ENCODE peak calls at places on chromosomes 11 and 22, in seven cellular contexts. P, X, E, T, S, I and Z are unnamed samples.

GRCh38 chr11:118219244-118219643 is 5.6 kb downstream of the JAML start:
- DNase-seq in X (no peak), S (peak; percentile 65), I (no peak), T (no peak), P (no peak), E (no peak), Z (no peak)

GRCh38 chr11:57491371-57492061 is 24.0 kb downstream of the SLC43A1 start:
- DNase-seq in X (peak; percentile 73), I (peak; percentile 90), T (no peak), S (peak; percentile 38), P (no peak), E (peak; percentile 76), Z (no peak)

GRCh38 chr11:22923561-22923960 is 63.3 kb upstream of the CCDC179 start:
- DNase-seq in X (no peak), E (no peak), P (no peak), T (no peak), S (no peak), I (no peak), Z (no peak)

GRCh38 chr11:22340803-22341581 is 2.8 kb downstream of the SLC17A6 start:
- DNase-seq in X (no peak), E (no peak), S (no peak), P (no peak), T (no peak), I (peak; percentile 77), Z (no peak)

GRCh38 chr11:126394036-126394435 is 38.5 kb downstream of the ST3GAL4 start:
- DNase-seq in E (no peak), I (no peak), P (no peak), S (no peak), T (no peak), X (no peak), Z (no peak)

GRCh38 chr11:441418-442274 is at the start of gene ANO9:
- DNase-seq in X (peak; percentile 68), P (no peak), I (peak; percentile 77), S (peak; percentile 39), T (no peak), E (peak; percentile 77), Z (no peak)

GRCh38 chr11:76030286-76030685 is 176.0 kb downstream of the WNT11 start:
- DNase-seq in I (no peak), S (peak; percentile 54), P (no peak), E (no peak), X (no peak), T (no peak), Z (peak; percentile 89)

GRCh38 chr11:132895340-132895739 is 637.0 kb downstream of the OPCML start:
- DNase-seq in X (no peak), E (no peak), I (no peak), T (no peak), P (no peak), S (no peak), Z (no peak)

GRCh38 chr11:66070604-66071325 is 693 bp downstream of the PACS1 start:
- DNase-seq in X (peak; percentile 74), E (peak; percentile 63), I (peak; percentile 71), T (no peak), S (no peak), P (no peak), Z (no peak)

GRCh38 chr11:94493146-94493442 is 550 bp downstream of the MRE11 start:
- DNase-seq in T (no peak), S (no peak), E (no peak), X (no peak), P (no peak), I (no peak), Z (no peak)

GRCh38 chr11:104581246-104581980 is 316.8 kb downstream of the CASP12 start:
- DNase-seq in T (no peak), E (no peak), I (no peak), S (no peak), X (no peak), P (no peak), Z (no peak)

GRCh38 chr11:110478410-110478809 is 48.7 kb downstream of the FDX1 start:
- DNase-seq in S (no peak), T (no peak), I (peak; percentile 88), P (no peak), E (peak; percentile 57), X (no peak), Z (no peak)

GRCh38 chr11:8871283-8871775 is 39.7 kb upstream of the AKIP1 start:
- DNase-seq in S (peak; percentile 26), X (peak; percentile 85), T (peak; percentile 16), P (no peak), E (no peak), I (peak; percentile 66), Z (no peak)

GRCh38 chr22:39959640-39960447 is at the start of gene TMA7B:
- DNase-seq in S (no peak), P (no peak), T (no peak), X (peak; percentile 52), I (no peak), E (peak; percentile 52), Z (no peak)

GRCh38 chr11:56750190-56750589 is 1.7 kb upstream of the OR9G4 start:
- DNase-seq in I (no peak), P (no peak), E (no peak), X (no peak), S (peak; percentile 23), T (no peak), Z (no peak)

GRCh38 chr11:22479133-22479690 is 141.0 kb downstream of the SLC17A6 start:
- DNase-seq in I (no peak), S (no peak), P (no peak), T (no peak), E (no peak), X (no peak), Z (no peak)

GRCh38 chr11:30992513-30992849 is 377.1 kb downstream of the DCDC1 start:
- DNase-seq in E (no peak), T (no peak), P (no peak), S (peak; percentile 43), I (no peak), X (no peak), Z (no peak)

GRCh38 chr11:34105957-34106504 is 602 bp downstream of the NAT10 start:
- DNase-seq in X (peak; percentile 21), I (no peak), P (no peak), S (peak; percentile 6), E (peak; percentile 54), T (no peak), Z (peak; percentile 0)

GRCh38 chr11:102990145-102990544 is 34.6 kb upstream of the MMP13 start:
- DNase-seq in I (no peak), E (no peak), P (no peak), S (no peak), X (no peak), T (no peak), Z (no peak)

GRCh38 chr11:102983491-102983890 is 28.0 kb upstream of the MMP13 start:
- DNase-seq in I (no peak), T (no peak), E (no peak), P (no peak), X (no peak), S (no peak), Z (no peak)

GRCh38 chr11:102989379-102990047 is 34.0 kb upstream of the MMP13 start:
- DNase-seq in P (no peak), X (no peak), S (no peak), T (no peak), I (no peak), E (no peak), Z (no peak)

GRCh38 chr11:102985850-102986249 is 30.3 kb upstream of the MMP13 start:
- DNase-seq in I (no peak), S (no peak), E (no peak), P (no peak), T (no peak), X (no peak), Z (no peak)

GRCh38 chr11:102986815-102987214 is 31.3 kb upstream of the MMP13 start:
- DNase-seq in E (no peak), T (no peak), S (no peak), P (no peak), I (no peak), X (no peak), Z (no peak)
- TF ChIP-seq SIN3A in E (no peak), T (no peak), S (no peak), P (no peak), I (no peak), X (no peak), Z (no peak)

DNA sequence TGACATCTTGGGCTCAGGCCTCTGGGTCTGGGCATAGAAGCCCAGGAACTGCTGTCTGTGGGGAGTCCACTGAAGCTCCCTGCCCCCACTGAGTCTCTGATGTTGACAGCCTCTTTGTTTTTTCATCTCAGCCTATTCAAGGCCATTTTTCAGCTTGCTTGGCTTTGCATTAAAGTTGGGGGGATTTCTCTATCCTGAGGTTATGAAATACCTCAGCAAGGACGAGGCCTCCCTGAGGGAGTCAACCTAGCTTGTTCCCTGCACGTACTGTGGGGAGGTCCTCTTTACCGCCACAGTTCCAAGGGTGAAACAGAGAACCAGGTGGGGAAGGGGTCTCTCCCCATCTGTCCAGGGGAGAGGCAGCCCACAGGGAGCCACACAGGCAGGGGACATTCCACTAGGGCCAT is 8.4 kb downstream of the KCNQ1OT1 start:
- DNase-seq in S (peak; percentile 48), E (no peak), X (no peak), P (no peak), I (no peak), T (no peak), Z (no peak)
- H3K4me1 ChIP-seq in S (peaks cover 100% of the 10 kb centered on the region), E (peaks cover 11% of the 10 kb centered on the region), X (no peaks in the 10 kb centered on the region), P (no peaks in the 10 kb centered on the region), I (peaks cover 47% of the 10 kb centered on the region), T (no peaks in the 10 kb centered on the region), Z (no peaks in the 10 kb centered on the region)

GRCh38 chr11:45725121-45725520 is 59.7 kb upstream of the CHST1 start:
- DNase-seq in E (no peak), T (no peak), X (no peak), S (no peak), P (no peak), I (no peak), Z (no peak)
- TF ChIP-seq SIN3A in E (no peak), T (no peak), X (no peak), S (no peak), P (no peak), I (no peak), Z (no peak)

GRCh38 chr11:128891410-128891861 is 280 bp downstream of the KCNJ5 start:
- DNase-seq in E (no peak), X (no peak), S (no peak), I (peak; percentile 65), P (no peak), T (no peak), Z (no peak)

GRCh38 chr11:128890216-128890542 is 977 bp upstream of the KCNJ5 start:
- DNase-seq in I (peak; percentile 77), X (peak; percentile 43), E (no peak), S (no peak), T (no peak), P (no peak), Z (no peak)

GRCh38 chr11:128888034-128888985 is 2.8 kb upstream of the KCNJ5 start:
- DNase-seq in X (no peak), E (no peak), T (no peak), S (no peak), P (no peak), I (peak; percentile 59), Z (no peak)

GRCh38 chr11:128890543-128891409 is at the start of gene KCNJ5:
- DNase-seq in T (no peak), X (peak; percentile 84), E (no peak), S (no peak), P (no peak), I (peak; percentile 77), Z (no peak)

GRCh38 chr11:128889657-128890213 is 1.4 kb upstream of the KCNJ5 start:
- DNase-seq in S (no peak), P (no peak), X (no peak), T (no peak), E (no peak), I (no peak), Z (no peak)
- H3K4me1 ChIP-seq in S (peaks cover 19% of the 10 kb centered on the region), P (peaks cover 6% of the 10 kb centered on the region), X (no peaks in the 10 kb centered on the region), T (peaks cover 9% of the 10 kb centered on the region), E (no peaks in the 10 kb centered on the region), I (peaks cover 12% of the 10 kb centered on the region), Z (no peaks in the 10 kb centered on the region)